ENCODE peak calls at places on chromosomes 4 and X, in ten cellular contexts. One of them, this sample, is unnamed.

GRCh38 chrX:47814853-47815252 is 21.8 kb upstream of the ZNF81 start:
- DNase-seq in suprapubic skin: no peak
- DNase-seq in tibial nerve: no peak
- DNase-seq in Peyer's patch: no peak
- DNase-seq in cardiac muscle cell: peak; percentile 23
- DNase-seq in heart left ventricle: no peak
- DNase-seq in A549: no peak
- DNase-seq in GM23338: peak; percentile 34
- DNase-seq in colonic mucosa: no peak
- DNase-seq in upper lobe of left lung: no peak
- DNase-seq in this sample: no peak

GRCh38 chrX:39821011-39821708 is 276.6 kb downstream of the BCOR start:
- DNase-seq in suprapubic skin: no peak
- DNase-seq in tibial nerve: no peak
- DNase-seq in Peyer's patch: no peak
- DNase-seq in cardiac muscle cell: peak; percentile 60
- DNase-seq in heart left ventricle: peak; percentile 25
- DNase-seq in A549: no peak
- DNase-seq in GM23338: peak; percentile 53
- DNase-seq in colonic mucosa: no peak
- DNase-seq in upper lobe of left lung: no peak
- DNase-seq in this sample: no peak

GRCh38 chr4:86160423-86160822 is 199.4 kb downstream of the MAPK10 start:
- DNase-seq in suprapubic skin: no peak
- DNase-seq in tibial nerve: no peak
- DNase-seq in Peyer's patch: no peak
- DNase-seq in cardiac muscle cell: no peak
- DNase-seq in heart left ventricle: no peak
- DNase-seq in A549: no peak
- DNase-seq in GM23338: no peak
- DNase-seq in colonic mucosa: no peak
- DNase-seq in upper lobe of left lung: no peak
- DNase-seq in this sample: no peak

GRCh38 chr4:45033676-45034410 is 307.5 kb upstream of the GNPDA2 start:
- DNase-seq in suprapubic skin: no peak
- DNase-seq in tibial nerve: no peak
- DNase-seq in Peyer's patch: no peak
- DNase-seq in cardiac muscle cell: peak; percentile 86
- DNase-seq in heart left ventricle: peak; percentile 41
- DNase-seq in A549: no peak
- DNase-seq in GM23338: no peak
- DNase-seq in colonic mucosa: no peak
- DNase-seq in upper lobe of left lung: no peak
- DNase-seq in this sample: no peak

GRCh38 chrX:115697806-115698205 is 136.8 kb downstream of the PLS3 start:
- DNase-seq in suprapubic skin: no peak
- DNase-seq in tibial nerve: no peak
- DNase-seq in Peyer's patch: no peak
- DNase-seq in cardiac muscle cell: no peak
- DNase-seq in heart left ventricle: no peak
- DNase-seq in A549: no peak
- DNase-seq in GM23338: no peak
- DNase-seq in colonic mucosa: no peak
- DNase-seq in upper lobe of left lung: no peak
- DNase-seq in this sample: no peak

GRCh38 chrX:23773601-23774175 is 9.3 kb upstream of the SAT1 start:
- DNase-seq in suprapubic skin: no peak
- DNase-seq in tibial nerve: no peak
- DNase-seq in Peyer's patch: no peak
- DNase-seq in cardiac muscle cell: no peak
- DNase-seq in heart left ventricle: no peak
- DNase-seq in A549: no peak
- DNase-seq in GM23338: no peak
- DNase-seq in colonic mucosa: no peak
- DNase-seq in upper lobe of left lung: peak; percentile 42
- DNase-seq in this sample: no peak

GRCh38 chr4:41658106-41658505 is 90.4 kb downstream of the PHOX2B start:
- DNase-seq in suprapubic skin: no peak
- DNase-seq in tibial nerve: no peak
- DNase-seq in Peyer's patch: no peak
- DNase-seq in cardiac muscle cell: no peak
- DNase-seq in heart left ventricle: no peak
- DNase-seq in A549: peak; percentile 3
- DNase-seq in GM23338: peak; percentile 3
- DNase-seq in colonic mucosa: no peak
- DNase-seq in upper lobe of left lung: no peak
- DNase-seq in this sample: no peak

GRCh38 chrX:125205918-125206665 is 113.6 kb upstream of the TEX13C start:
- DNase-seq in suprapubic skin: no peak
- DNase-seq in tibial nerve: no peak
- DNase-seq in Peyer's patch: no peak
- DNase-seq in cardiac muscle cell: peak; percentile 54
- DNase-seq in heart left ventricle: no peak
- DNase-seq in A549: peak; percentile 43
- DNase-seq in GM23338: peak; percentile 64
- DNase-seq in colonic mucosa: peak; percentile 15
- DNase-seq in upper lobe of left lung: no peak
- DNase-seq in this sample: no peak

GRCh38 chrX:108537005-108537404 is 97.4 kb downstream of the COL4A5 start:
- DNase-seq in suprapubic skin: no peak
- DNase-seq in tibial nerve: peak; percentile 35
- DNase-seq in Peyer's patch: no peak
- DNase-seq in cardiac muscle cell: peak; percentile 61
- DNase-seq in heart left ventricle: no peak
- DNase-seq in A549: peak; percentile 47
- DNase-seq in GM23338: peak; percentile 63
- DNase-seq in colonic mucosa: peak; percentile 24
- DNase-seq in upper lobe of left lung: no peak
- DNase-seq in this sample: no peak

GRCh38 chr4:94395541-94395940 is 52.9 kb upstream of the HPGDS start:
- DNase-seq in suprapubic skin: no peak
- DNase-seq in tibial nerve: no peak
- DNase-seq in Peyer's patch: no peak
- DNase-seq in cardiac muscle cell: no peak
- DNase-seq in heart left ventricle: no peak
- DNase-seq in A549: no peak
- DNase-seq in GM23338: no peak
- DNase-seq in colonic mucosa: no peak
- DNase-seq in upper lobe of left lung: no peak
- DNase-seq in this sample: no peak

GRCh38 chr4:94389595-94390290 is 47.1 kb upstream of the HPGDS start:
- DNase-seq in suprapubic skin: no peak
- DNase-seq in tibial nerve: no peak
- DNase-seq in Peyer's patch: no peak
- DNase-seq in cardiac muscle cell: no peak
- DNase-seq in heart left ventricle: no peak
- DNase-seq in A549: no peak
- DNase-seq in GM23338: no peak
- DNase-seq in colonic mucosa: no peak
- DNase-seq in upper lobe of left lung: no peak
- DNase-seq in this sample: no peak

DNA sequence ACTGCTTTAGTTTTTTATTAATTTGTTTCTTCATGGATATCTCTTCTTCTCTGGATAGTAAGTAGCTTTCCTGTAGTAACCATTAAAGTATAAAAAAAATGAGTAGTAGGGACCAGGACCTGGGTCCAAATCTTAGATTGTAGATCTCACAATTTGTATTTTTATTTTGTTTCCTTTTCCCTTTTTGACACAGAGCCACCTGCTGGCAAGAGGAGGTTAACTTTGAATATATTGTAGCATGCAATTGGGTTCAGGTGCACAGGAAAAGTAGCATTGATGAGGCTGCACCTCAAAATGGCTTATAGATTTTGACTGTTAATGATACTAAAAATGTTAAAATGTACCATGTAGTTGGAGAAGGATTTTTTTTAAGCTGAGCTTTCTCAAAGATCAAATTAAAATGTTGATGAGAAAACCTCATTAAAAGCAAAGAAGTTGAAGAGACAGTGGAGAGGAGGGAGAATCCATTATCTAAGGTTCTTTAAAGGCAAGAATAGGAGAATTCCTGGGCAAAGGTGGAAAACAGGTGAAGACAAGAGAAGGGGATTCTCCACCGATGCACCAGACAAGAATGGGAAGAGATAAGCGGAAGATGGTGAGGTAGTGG is 48.3 kb upstream of the HPGDS start:
- DNase-seq in suprapubic skin: no peak
- DNase-seq in tibial nerve: peak; percentile 67
- DNase-seq in Peyer's patch: no peak
- DNase-seq in cardiac muscle cell: no peak
- DNase-seq in heart left ventricle: no peak
- DNase-seq in A549: no peak
- DNase-seq in GM23338: peak; percentile 45
- DNase-seq in colonic mucosa: peak; percentile 27
- DNase-seq in upper lobe of left lung: no peak
- DNase-seq in this sample: no peak
- TF ChIP-seq CTCF in suprapubic skin: no peak
- TF ChIP-seq CTCF in tibial nerve: peak; percentile 15
- TF ChIP-seq CTCF in Peyer's patch: peak; percentile 32
- TF ChIP-seq CTCF in cardiac muscle cell: peak; percentile 54
- TF ChIP-seq CTCF in heart left ventricle: peak; percentile 41
- TF ChIP-seq CTCF in A549: peak; percentile 38
- TF ChIP-seq CTCF in GM23338: peak; percentile 58
- TF ChIP-seq CTCF in colonic mucosa: peak; percentile 33
- TF ChIP-seq CTCF in upper lobe of left lung: peak; percentile 34
- TF ChIP-seq CTCF in this sample: no peak

GRCh38 chr4:79743014-79743413 is 330.0 kb downstream of the ANTXR2 start:
- DNase-seq in suprapubic skin: no peak
- DNase-seq in tibial nerve: no peak
- DNase-seq in Peyer's patch: no peak
- DNase-seq in cardiac muscle cell: no peak
- DNase-seq in heart left ventricle: no peak
- DNase-seq in A549: no peak
- DNase-seq in GM23338: no peak
- DNase-seq in colonic mucosa: no peak
- DNase-seq in upper lobe of left lung: no peak
- DNase-seq in this sample: no peak
- H3K4me3 ChIP-seq in suprapubic skin: no peak overlapping the region
- H3K4me3 ChIP-seq in tibial nerve: no peak overlapping the region
- H3K4me3 ChIP-seq in Peyer's patch: no peak overlapping the region
- H3K4me3 ChIP-seq in cardiac muscle cell: no peak overlapping the region
- H3K4me3 ChIP-seq in heart left ventricle: no peak overlapping the region
- H3K4me3 ChIP-seq in A549: no peak overlapping the region
- H3K4me3 ChIP-seq in GM23338: no peak overlapping the region
- H3K4me3 ChIP-seq in colonic mucosa: no peak overlapping the region
- H3K4me3 ChIP-seq in upper lobe of left lung: no peak overlapping the region
- H3K4me3 ChIP-seq in this sample: no peak overlapping the region

DNA sequence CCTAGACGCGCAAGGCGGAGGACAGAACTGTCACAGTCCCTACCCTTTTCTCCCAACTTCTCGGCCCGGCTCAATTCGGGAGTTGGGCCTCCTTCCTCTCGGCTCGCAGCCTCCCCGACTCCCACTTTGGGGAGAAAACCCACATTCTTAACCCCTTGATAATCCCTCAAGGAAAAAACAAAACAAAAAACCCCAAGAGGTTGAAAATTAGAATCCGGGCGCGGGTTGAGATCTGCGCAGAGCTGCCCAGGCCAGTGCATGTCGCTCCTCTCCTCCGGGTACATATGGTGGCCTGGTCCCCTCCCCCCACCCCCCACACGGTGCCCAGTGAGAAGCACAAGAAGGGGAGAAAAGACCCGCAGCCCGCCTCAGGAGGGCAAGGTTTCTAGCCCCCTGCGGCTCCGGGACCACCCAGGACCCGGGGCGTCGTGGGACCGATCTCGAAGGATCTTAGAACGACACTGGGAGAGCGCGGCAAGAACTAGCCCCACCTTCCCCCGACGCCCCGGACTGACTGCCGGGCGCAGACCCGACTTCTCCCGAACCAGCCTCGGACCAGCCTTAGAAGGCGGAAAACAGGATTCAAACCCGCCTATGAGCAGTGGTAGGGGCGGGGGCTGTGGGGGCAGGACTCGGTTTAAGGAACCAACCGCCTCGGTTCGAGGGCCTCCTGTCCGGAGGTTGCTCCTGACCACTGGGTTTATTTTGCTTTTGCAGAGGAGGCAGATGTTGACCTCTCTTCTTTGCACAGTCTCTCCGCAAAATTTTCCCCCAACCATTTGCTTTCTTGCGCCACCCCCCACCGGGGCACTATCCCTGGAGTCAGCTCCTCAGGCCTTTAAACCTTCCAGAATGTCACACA is 2.5 kb upstream of the PDGFRA start:
- DNase-seq in suprapubic skin: peak; percentile 87
- DNase-seq in tibial nerve: peak; percentile 73
- DNase-seq in Peyer's patch: peak; percentile 52
- DNase-seq in cardiac muscle cell: peak; percentile 52
- DNase-seq in heart left ventricle: peak; percentile 70
- DNase-seq in A549: no peak
- DNase-seq in GM23338: peak; percentile 66
- DNase-seq in colonic mucosa: peak; percentile 45
- DNase-seq in upper lobe of left lung: peak; percentile 46
- DNase-seq in this sample: no peak
- H3K27ac ChIP-seq in suprapubic skin: peak overlapping the region; percentile 70
- H3K27ac ChIP-seq in tibial nerve: peak overlapping the region; percentile 81
- H3K27ac ChIP-seq in Peyer's patch: peak overlapping the region; percentile 75
- H3K27ac ChIP-seq in cardiac muscle cell: peak overlapping the region; percentile 24
- H3K27ac ChIP-seq in heart left ventricle: peak overlapping the region; percentile 1
- H3K27ac ChIP-seq in A549: no peak overlapping the region
- H3K27ac ChIP-seq in GM23338: no peak overlapping the region
- H3K27ac ChIP-seq in colonic mucosa: peak overlapping the region; percentile 36
- H3K27ac ChIP-seq in upper lobe of left lung: peak overlapping the region; percentile 76
- H3K27ac ChIP-seq in this sample: peak overlapping the region; percentile 85

GRCh38 chr4:993111-994029 is at the start of gene SLC26A1:
- DNase-seq in suprapubic skin: no peak
- DNase-seq in tibial nerve: no peak
- DNase-seq in Peyer's patch: peak; percentile 83
- DNase-seq in cardiac muscle cell: no peak
- DNase-seq in heart left ventricle: no peak
- DNase-seq in A549: peak; percentile 51
- DNase-seq in GM23338: no peak
- DNase-seq in colonic mucosa: peak; percentile 68
- DNase-seq in upper lobe of left lung: no peak
- DNase-seq in this sample: no peak

GRCh38 chr4:996994-997374 is 3.8 kb upstream of the SLC26A1 start:
- DNase-seq in suprapubic skin: no peak
- DNase-seq in tibial nerve: no peak
- DNase-seq in Peyer's patch: no peak
- DNase-seq in cardiac muscle cell: no peak
- DNase-seq in heart left ventricle: no peak
- DNase-seq in A549: no peak
- DNase-seq in GM23338: no peak
- DNase-seq in colonic mucosa: no peak
- DNase-seq in upper lobe of left lung: no peak
- DNase-seq in this sample: no peak

GRCh38 chr4:997375-998071 is 4.3 kb upstream of the SLC26A1 start:
- DNase-seq in suprapubic skin: no peak
- DNase-seq in tibial nerve: no peak
- DNase-seq in Peyer's patch: no peak
- DNase-seq in cardiac muscle cell: peak; percentile 68
- DNase-seq in heart left ventricle: no peak
- DNase-seq in A549: no peak
- DNase-seq in GM23338: peak; percentile 55
- DNase-seq in colonic mucosa: no peak
- DNase-seq in upper lobe of left lung: no peak
- DNase-seq in this sample: no peak

GRCh38 chr4:996030-996993 is 3.1 kb upstream of the SLC26A1 start:
- DNase-seq in suprapubic skin: no peak
- DNase-seq in tibial nerve: no peak
- DNase-seq in Peyer's patch: no peak
- DNase-seq in cardiac muscle cell: no peak
- DNase-seq in heart left ventricle: no peak
- DNase-seq in A549: no peak
- DNase-seq in GM23338: no peak
- DNase-seq in colonic mucosa: no peak
- DNase-seq in upper lobe of left lung: no peak
- DNase-seq in this sample: no peak

GRCh38 chr4:995311-996026 is 2.3 kb upstream of the SLC26A1 start:
- DNase-seq in suprapubic skin: no peak
- DNase-seq in tibial nerve: no peak
- DNase-seq in Peyer's patch: no peak
- DNase-seq in cardiac muscle cell: no peak
- DNase-seq in heart left ventricle: no peak
- DNase-seq in A549: no peak
- DNase-seq in GM23338: no peak
- DNase-seq in colonic mucosa: no peak
- DNase-seq in upper lobe of left lung: no peak
- DNase-seq in this sample: no peak
- TF ChIP-seq CTCF in suprapubic skin: no peak
- TF ChIP-seq CTCF in tibial nerve: no peak
- TF ChIP-seq CTCF in Peyer's patch: no peak
- TF ChIP-seq CTCF in cardiac muscle cell: peak; percentile 4
- TF ChIP-seq CTCF in heart left ventricle: no peak
- TF ChIP-seq CTCF in A549: no peak
- TF ChIP-seq CTCF in GM23338: peak; percentile 55
- TF ChIP-seq CTCF in colonic mucosa: no peak
- TF ChIP-seq CTCF in upper lobe of left lung: no peak
- TF ChIP-seq CTCF in this sample: no peak

This sample was measured in coronary artery.